ENCODE peak calls at places on chromosomes 2 and 18, in ten cellular contexts. P is cardiac fibroblast; K is HCT116; F is lower lobe of right lung; L is AG10803; U is fibroblast of lung; B is CD8-positive, alpha-beta T cell; D is Panc1; Q is AG04450; A is HL-60. E is an unnamed sample.
A peak's percentile ranks its signal among the peaks of the same experiment; 100 is the strongest.

GRCh38 chr2:216298719-216299118 is 73.6 kb downstream of the MARCHF4 start:
- DNase-seq in P (peak; percentile 58), K (no peak), F (no peak), L (peak; percentile 98), U (peak; percentile 90), B (no peak), D (no peak), Q (peak; percentile 24), A (no peak), E (peak; percentile 78)

GRCh38 chr2:27422958-27423357 is 5.5 kb upstream of the NRBP1 start:
- DNase-seq in P (no peak), K (no peak), F (no peak), L (no peak), U (no peak), B (no peak), D (no peak), Q (no peak), A (no peak), E (no peak)

GRCh38 chr18:54957295-54957694 is 2.0 kb downstream of the CCDC68 start:
- DNase-seq in P (peak; percentile 26), K (no peak), F (no peak), L (no peak), U (no peak), B (no peak), D (no peak), Q (no peak), A (no peak), E (peak; percentile 16)

GRCh38 chr2:62794791-62795190 is 89.3 kb downstream of the EHBP1 start:
- DNase-seq in P (peak; percentile 62), K (no peak), F (no peak), L (peak; percentile 48), U (peak; percentile 77), B (no peak), D (no peak), Q (no peak), A (no peak), E (peak; percentile 60)

GRCh38 chr2:55732854-55733253 is 39.2 kb upstream of the PNPT1 start:
- DNase-seq in P (peak; percentile 67), K (no peak), F (no peak), L (no peak), U (peak; percentile 68), B (no peak), D (no peak), Q (no peak), A (no peak), E (no peak)

GRCh38 chr2:43372386-43373081 is 146.1 kb upstream of the ZFP36L2 start:
- DNase-seq in P (no peak), K (no peak), F (no peak), L (no peak), U (no peak), B (no peak), D (no peak), Q (no peak), A (no peak), E (no peak)

GRCh38 chr2:235271936-235272335 is 221.9 kb upstream of the AGAP1 start:
- DNase-seq in P (no peak), K (no peak), F (no peak), L (no peak), U (no peak), B (no peak), D (no peak), Q (no peak), A (no peak), E (no peak)

GRCh38 chr2:217729426-217730058 is 273.3 kb downstream of the TNS1 start:
- DNase-seq in P (peak; percentile 38), K (no peak), F (no peak), L (peak; percentile 81), U (no peak), B (no peak), D (no peak), Q (no peak), A (no peak), E (peak; percentile 65)

GRCh38 chr2:105518897-105519296 is 120.0 kb upstream of the FHL2 start:
- DNase-seq in P (no peak), K (no peak), F (no peak), L (no peak), U (no peak), B (no peak), D (no peak), Q (no peak), A (no peak), E (peak; percentile 26)

GRCh38 chr2:71922091-71922490 is 225.6 kb downstream of the CYP26B1 start:
- DNase-seq in P (no peak), K (no peak), F (no peak), L (no peak), U (no peak), B (no peak), D (no peak), Q (no peak), A (peak; percentile 0), E (no peak)

DNA sequence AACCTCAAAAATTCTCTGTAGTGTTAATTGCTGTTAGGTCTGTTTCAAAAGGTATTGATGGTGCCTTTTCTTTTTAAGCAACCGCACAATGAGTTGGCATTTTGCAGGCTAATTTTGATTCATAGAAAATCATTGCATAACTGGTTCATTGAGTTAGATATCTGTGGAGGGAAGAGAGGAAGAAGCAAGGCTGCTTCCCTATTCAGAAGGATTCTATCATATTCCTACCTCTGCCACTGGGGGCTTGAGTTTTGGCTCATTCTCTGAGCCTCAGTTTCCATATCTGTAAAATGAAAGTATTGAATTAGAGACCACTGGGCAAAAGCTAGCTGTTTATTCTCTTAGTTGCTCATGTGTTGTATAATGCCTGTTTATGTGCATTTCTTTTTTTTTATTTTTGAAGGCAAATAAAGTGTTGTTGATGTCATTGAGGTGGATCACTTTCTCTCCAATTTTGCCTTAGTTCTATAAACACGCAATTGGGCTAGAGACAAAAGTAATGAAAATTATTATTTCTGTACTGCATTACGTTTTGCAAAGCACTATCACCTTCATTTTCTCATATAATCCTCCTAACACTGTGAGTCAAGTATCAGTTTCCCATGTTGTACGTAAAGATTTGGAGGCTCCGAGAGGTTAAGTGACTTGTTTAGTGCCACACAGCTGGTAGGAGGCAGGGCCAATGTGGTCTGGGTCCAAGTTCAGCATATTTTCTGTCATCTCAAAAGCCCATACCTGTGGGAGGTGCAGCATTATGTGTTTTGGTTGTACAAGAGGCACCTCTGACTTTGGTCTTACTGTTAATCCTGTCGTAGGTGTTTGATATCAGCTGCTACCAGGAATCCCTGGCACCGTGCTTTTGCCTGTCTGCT is 5.9 kb downstream of the TRIB2 start:
- DNase-seq in P (no peak), K (no peak), F (no peak), L (no peak), U (no peak), B (no peak), D (no peak), Q (no peak), A (peak; percentile 35), E (no peak)
- H3K4me3 ChIP-seq in P (no peak overlapping the region), K (no peak overlapping the region), F (peak overlapping the region; percentile 88), L (no peak overlapping the region), U (peak overlapping the region; percentile 97), B (no peak overlapping the region), D (no peak overlapping the region), Q (no peak overlapping the region), A (no peak overlapping the region), E (no peak overlapping the region)

DNA sequence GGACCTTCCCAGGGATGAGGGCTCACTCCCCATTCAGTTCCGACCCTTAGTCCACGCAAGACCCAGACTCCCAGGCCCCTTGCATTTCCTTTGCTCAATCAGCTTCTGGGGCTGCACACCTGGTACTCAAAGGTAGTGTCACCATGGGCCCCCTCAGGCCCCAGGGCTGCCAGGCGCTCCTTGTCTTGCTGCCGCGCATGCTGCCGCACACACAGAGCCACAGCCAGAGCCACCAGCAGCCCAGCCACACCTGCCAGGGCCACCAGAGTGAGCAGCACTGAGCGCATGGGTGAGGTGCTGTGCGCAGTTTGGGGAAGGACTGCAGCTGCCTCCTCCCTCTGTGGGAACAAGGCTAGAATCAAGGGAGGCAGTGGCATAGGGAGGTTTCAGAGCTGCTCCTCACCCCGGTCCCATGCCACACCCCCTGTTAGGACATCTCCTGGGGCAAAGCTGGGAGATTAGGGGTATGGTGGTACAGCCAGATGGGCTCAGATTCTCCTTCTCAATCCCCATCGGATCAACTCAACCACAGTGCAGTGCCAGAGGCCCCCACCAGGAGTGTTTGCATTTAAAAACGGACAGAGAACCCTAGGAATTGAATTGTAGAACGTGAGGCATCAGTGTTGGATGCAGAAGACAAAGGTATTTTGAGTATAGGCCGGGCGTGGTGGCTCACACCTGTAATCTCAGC is 11.3 kb downstream of the PTPRN start:
- DNase-seq in P (no peak), K (no peak), F (no peak), L (no peak), U (no peak), B (no peak), D (no peak), Q (no peak), A (no peak), E (no peak)
- TF ChIP-seq CTCF in P (peak; percentile 44), K (no peak), F (no peak), L (peak; percentile 36), U (peak; percentile 29), B (no peak), D (no peak), Q (peak; percentile 45), A (no peak), E (peak; percentile 32)

GRCh38 chr2:121492409-121492808 is 38.3 kb upstream of the RNU4ATAC start:
- DNase-seq in P (no peak), K (no peak), F (no peak), L (no peak), U (no peak), B (no peak), D (no peak), Q (no peak), A (no peak), E (no peak)

GRCh38 chr2:121490734-121491133 is 39.9 kb upstream of the RNU4ATAC start:
- DNase-seq in P (no peak), K (no peak), F (no peak), L (no peak), U (no peak), B (no peak), D (no peak), Q (no peak), A (no peak), E (no peak)

GRCh38 chr2:121489944-121490585 is 40.6 kb upstream of the RNU4ATAC start:
- DNase-seq in P (no peak), K (no peak), F (no peak), L (peak; percentile 79), U (peak; percentile 38), B (no peak), D (no peak), Q (no peak), A (no peak), E (no peak)

GRCh38 chr2:121489284-121489683 is 41.4 kb upstream of the RNU4ATAC start:
- DNase-seq in P (peak; percentile 47), K (no peak), F (no peak), L (no peak), U (no peak), B (no peak), D (no peak), Q (no peak), A (no peak), E (peak; percentile 43)

GRCh38 chr2:121491566-121491965 is 39.1 kb upstream of the RNU4ATAC start:
- DNase-seq in P (no peak), K (no peak), F (no peak), L (no peak), U (peak; percentile 34), B (no peak), D (no peak), Q (no peak), A (no peak), E (no peak)
- H3K4me3 ChIP-seq in P (no peak overlapping the region), K (no peak overlapping the region), F (no peak overlapping the region), L (no peak overlapping the region), U (no peak overlapping the region), B (no peak overlapping the region), D (no peak overlapping the region), Q (no peak overlapping the region), A (no peak overlapping the region), E (no peak overlapping the region)

DNA sequence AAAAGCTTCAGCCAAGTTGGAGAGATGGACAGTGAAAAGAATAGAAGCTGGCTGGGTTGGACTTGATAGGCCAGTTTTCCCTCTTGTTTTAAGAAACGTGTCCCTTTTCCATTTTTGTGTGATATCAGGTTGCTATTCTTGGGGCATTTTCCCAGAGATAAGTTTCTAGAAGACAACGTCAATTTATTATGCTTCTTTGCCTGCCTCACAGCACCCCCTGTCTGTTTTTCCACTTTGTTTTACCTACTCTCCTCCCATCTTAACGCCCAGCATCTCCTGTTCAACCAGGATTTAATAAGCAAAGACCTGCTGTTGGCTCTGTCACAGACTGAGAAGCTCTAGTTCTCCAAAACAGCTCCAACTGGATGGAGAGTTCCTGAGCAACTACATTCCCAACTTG is 317.8 kb upstream of the ZNF521 start:
- DNase-seq in P (no peak), K (no peak), F (no peak), L (peak; percentile 16), U (no peak), B (no peak), D (no peak), Q (no peak), A (no peak), E (peak; percentile 46)
- TF ChIP-seq CTCF in P (no peak), K (no peak), F (no peak), L (peak; percentile 32), U (no peak), B (no peak), D (no peak), Q (peak; percentile 27), A (no peak), E (peak; percentile 25)

E was measured in fibroblast of mammary gland.